ENCODE peak calls at places on chromosomes 12 and 14, in ten cellular contexts. One of them, this sample, is unnamed.
A peak's percentile ranks its signal among the peaks of the same experiment; 100 is the strongest.

GRCh38 chr12:104339663-104340062 is 36.1 kb downstream of the EID3 start:
- DNase-seq in CD8-positive, alpha-beta memory T cell: no peak
- DNase-seq in GM13976: no peak
- DNase-seq in activated naive CD8-positive, alpha-beta T cell treated with anti-CD3 and anti-CD28 coated beads, Interleukin-2, amount 50 U/mL, for 16 hours: no peak
- DNase-seq in hippocampal formation: no peak
- DNase-seq in mucosa of descending colon: no peak
- DNase-seq in A549: no peak
- DNase-seq in retina: no peak
- DNase-seq in iPS-NIHi11: no peak
- DNase-seq in Peyer's patch: no peak
- DNase-seq in this sample: no peak

GRCh38 chr14:100645200-100645985 is 58.2 kb upstream of the BEGAIN start:
- DNase-seq in CD8-positive, alpha-beta memory T cell: peak; percentile 87
- DNase-seq in A549: peak; percentile 93
- DNase-seq in hippocampal formation: peak; percentile 76
- DNase-seq in Peyer's patch: peak; percentile 73
- DNase-seq in iPS-NIHi11: peak; percentile 92
- DNase-seq in activated naive CD8-positive, alpha-beta T cell treated with anti-CD3 and anti-CD28 coated beads, Interleukin-2, amount 50 U/mL, for 16 hours: peak; percentile 75
- DNase-seq in mucosa of descending colon: peak; percentile 99
- DNase-seq in retina: peak; percentile 89
- DNase-seq in GM13976: peak; percentile 87
- DNase-seq in this sample: peak; percentile 94

GRCh38 chr12:131091976-131092691 is 138.4 kb downstream of the ADGRD1 start:
- DNase-seq in iPS-NIHi11: no peak
- DNase-seq in A549: no peak
- DNase-seq in retina: no peak
- DNase-seq in mucosa of descending colon: no peak
- DNase-seq in activated naive CD8-positive, alpha-beta T cell treated with anti-CD3 and anti-CD28 coated beads, Interleukin-2, amount 50 U/mL, for 16 hours: no peak
- DNase-seq in Peyer's patch: peak; percentile 8
- DNase-seq in GM13976: no peak
- DNase-seq in CD8-positive, alpha-beta memory T cell: peak; percentile 14
- DNase-seq in hippocampal formation: no peak
- DNase-seq in this sample: peak; percentile 10

GRCh38 chr12:14307004-14307403 is 58.5 kb upstream of the ATF7IP start:
- DNase-seq in GM13976: no peak
- DNase-seq in iPS-NIHi11: no peak
- DNase-seq in activated naive CD8-positive, alpha-beta T cell treated with anti-CD3 and anti-CD28 coated beads, Interleukin-2, amount 50 U/mL, for 16 hours: no peak
- DNase-seq in Peyer's patch: no peak
- DNase-seq in A549: no peak
- DNase-seq in CD8-positive, alpha-beta memory T cell: no peak
- DNase-seq in retina: no peak
- DNase-seq in hippocampal formation: no peak
- DNase-seq in mucosa of descending colon: no peak
- DNase-seq in this sample: no peak

GRCh38 chr14:89417469-89418225 is 614 bp upstream of the FOXN3 start:
- DNase-seq in iPS-NIHi11: peak; percentile 22
- DNase-seq in retina: peak; percentile 80
- DNase-seq in mucosa of descending colon: peak; percentile 67
- DNase-seq in A549: peak; percentile 61
- DNase-seq in activated naive CD8-positive, alpha-beta T cell treated with anti-CD3 and anti-CD28 coated beads, Interleukin-2, amount 50 U/mL, for 16 hours: peak; percentile 26
- DNase-seq in CD8-positive, alpha-beta memory T cell: peak; percentile 76
- DNase-seq in hippocampal formation: peak; percentile 52
- DNase-seq in GM13976: peak; percentile 63
- DNase-seq in Peyer's patch: peak; percentile 74
- DNase-seq in this sample: peak; percentile 58

GRCh38 chr14:59356298-59356697 is 108.9 kb downstream of the GPR135 start:
- DNase-seq in CD8-positive, alpha-beta memory T cell: no peak
- DNase-seq in retina: no peak
- DNase-seq in hippocampal formation: no peak
- DNase-seq in A549: no peak
- DNase-seq in mucosa of descending colon: no peak
- DNase-seq in activated naive CD8-positive, alpha-beta T cell treated with anti-CD3 and anti-CD28 coated beads, Interleukin-2, amount 50 U/mL, for 16 hours: no peak
- DNase-seq in Peyer's patch: no peak
- DNase-seq in GM13976: no peak
- DNase-seq in iPS-NIHi11: no peak
- DNase-seq in this sample: no peak

GRCh38 chr14:36504805-36505192 is 15.2 kb downstream of the NKX2-1 start:
- DNase-seq in activated naive CD8-positive, alpha-beta T cell treated with anti-CD3 and anti-CD28 coated beads, Interleukin-2, amount 50 U/mL, for 16 hours: no peak
- DNase-seq in retina: peak; percentile 63
- DNase-seq in mucosa of descending colon: no peak
- DNase-seq in GM13976: peak; percentile 16
- DNase-seq in A549: no peak
- DNase-seq in hippocampal formation: no peak
- DNase-seq in iPS-NIHi11: peak; percentile 28
- DNase-seq in Peyer's patch: no peak
- DNase-seq in CD8-positive, alpha-beta memory T cell: no peak
- DNase-seq in this sample: no peak

GRCh38 chr14:43449291-43449690 is 1057.8 kb downstream of the FSCB start:
- DNase-seq in GM13976: no peak
- DNase-seq in retina: no peak
- DNase-seq in A549: no peak
- DNase-seq in iPS-NIHi11: no peak
- DNase-seq in mucosa of descending colon: no peak
- DNase-seq in Peyer's patch: no peak
- DNase-seq in activated naive CD8-positive, alpha-beta T cell treated with anti-CD3 and anti-CD28 coated beads, Interleukin-2, amount 50 U/mL, for 16 hours: no peak
- DNase-seq in CD8-positive, alpha-beta memory T cell: no peak
- DNase-seq in hippocampal formation: no peak
- DNase-seq in this sample: no peak

GRCh38 chr14:89041245-89041585 is 216.8 kb downstream of the TTC8 start:
- DNase-seq in retina: no peak
- DNase-seq in hippocampal formation: no peak
- DNase-seq in A549: no peak
- DNase-seq in mucosa of descending colon: peak; percentile 54
- DNase-seq in GM13976: no peak
- DNase-seq in activated naive CD8-positive, alpha-beta T cell treated with anti-CD3 and anti-CD28 coated beads, Interleukin-2, amount 50 U/mL, for 16 hours: no peak
- DNase-seq in Peyer's patch: no peak
- DNase-seq in CD8-positive, alpha-beta memory T cell: no peak
- DNase-seq in iPS-NIHi11: no peak
- DNase-seq in this sample: no peak

GRCh38 chr14:104030958-104031357 is 54.5 kb upstream of the ASPG start:
- DNase-seq in Peyer's patch: no peak
- DNase-seq in CD8-positive, alpha-beta memory T cell: no peak
- DNase-seq in A549: no peak
- DNase-seq in activated naive CD8-positive, alpha-beta T cell treated with anti-CD3 and anti-CD28 coated beads, Interleukin-2, amount 50 U/mL, for 16 hours: no peak
- DNase-seq in GM13976: no peak
- DNase-seq in retina: no peak
- DNase-seq in hippocampal formation: no peak
- DNase-seq in iPS-NIHi11: no peak
- DNase-seq in mucosa of descending colon: no peak
- DNase-seq in this sample: no peak

GRCh38 chr12:54066408-54066807 is 12.8 kb downstream of the HOXC4 start:
- DNase-seq in iPS-NIHi11: no peak
- DNase-seq in A549: no peak
- DNase-seq in retina: no peak
- DNase-seq in activated naive CD8-positive, alpha-beta T cell treated with anti-CD3 and anti-CD28 coated beads, Interleukin-2, amount 50 U/mL, for 16 hours: no peak
- DNase-seq in mucosa of descending colon: no peak
- DNase-seq in hippocampal formation: no peak
- DNase-seq in Peyer's patch: no peak
- DNase-seq in GM13976: no peak
- DNase-seq in CD8-positive, alpha-beta memory T cell: no peak
- DNase-seq in this sample: no peak

GRCh38 chr12:128043317-128043716 is 223.7 kb upstream of the TMEM132C start:
- DNase-seq in A549: no peak
- DNase-seq in mucosa of descending colon: no peak
- DNase-seq in retina: no peak
- DNase-seq in hippocampal formation: no peak
- DNase-seq in iPS-NIHi11: no peak
- DNase-seq in GM13976: no peak
- DNase-seq in activated naive CD8-positive, alpha-beta T cell treated with anti-CD3 and anti-CD28 coated beads, Interleukin-2, amount 50 U/mL, for 16 hours: no peak
- DNase-seq in CD8-positive, alpha-beta memory T cell: no peak
- DNase-seq in Peyer's patch: no peak
- DNase-seq in this sample: no peak

GRCh38 chr14:68651652-68652432 is 141.0 kb downstream of the ZFP36L1 start:
- DNase-seq in hippocampal formation: no peak
- DNase-seq in mucosa of descending colon: peak; percentile 17
- DNase-seq in Peyer's patch: no peak
- DNase-seq in A549: no peak
- DNase-seq in iPS-NIHi11: no peak
- DNase-seq in GM13976: no peak
- DNase-seq in CD8-positive, alpha-beta memory T cell: no peak
- DNase-seq in retina: no peak
- DNase-seq in activated naive CD8-positive, alpha-beta T cell treated with anti-CD3 and anti-CD28 coated beads, Interleukin-2, amount 50 U/mL, for 16 hours: no peak
- DNase-seq in this sample: no peak

GRCh38 chr12:71456316-71456715 is 16.7 kb downstream of the LGR5 start:
- DNase-seq in activated naive CD8-positive, alpha-beta T cell treated with anti-CD3 and anti-CD28 coated beads, Interleukin-2, amount 50 U/mL, for 16 hours: no peak
- DNase-seq in retina: peak; percentile 88
- DNase-seq in iPS-NIHi11: peak; percentile 30
- DNase-seq in GM13976: no peak
- DNase-seq in CD8-positive, alpha-beta memory T cell: no peak
- DNase-seq in hippocampal formation: no peak
- DNase-seq in A549: no peak
- DNase-seq in Peyer's patch: no peak
- DNase-seq in mucosa of descending colon: no peak
- DNase-seq in this sample: no peak

GRCh38 chr14:97120204-97121120 is 323.3 kb downstream of the VRK1 start:
- DNase-seq in CD8-positive, alpha-beta memory T cell: peak; percentile 73
- DNase-seq in retina: peak; percentile 13
- DNase-seq in mucosa of descending colon: peak; percentile 6
- DNase-seq in iPS-NIHi11: no peak
- DNase-seq in hippocampal formation: no peak
- DNase-seq in activated naive CD8-positive, alpha-beta T cell treated with anti-CD3 and anti-CD28 coated beads, Interleukin-2, amount 50 U/mL, for 16 hours: peak; percentile 35
- DNase-seq in A549: no peak
- DNase-seq in Peyer's patch: peak; percentile 29
- DNase-seq in GM13976: no peak
- DNase-seq in this sample: no peak

GRCh38 chr12:100717733-100718067 is 76.9 kb upstream of the ANO4 start:
- DNase-seq in A549: no peak
- DNase-seq in Peyer's patch: no peak
- DNase-seq in retina: no peak
- DNase-seq in GM13976: no peak
- DNase-seq in iPS-NIHi11: peak; percentile 16
- DNase-seq in activated naive CD8-positive, alpha-beta T cell treated with anti-CD3 and anti-CD28 coated beads, Interleukin-2, amount 50 U/mL, for 16 hours: no peak
- DNase-seq in CD8-positive, alpha-beta memory T cell: no peak
- DNase-seq in hippocampal formation: no peak
- DNase-seq in mucosa of descending colon: no peak
- DNase-seq in this sample: peak; percentile 21

GRCh38 chr12:57236925-57237652 is 7.6 kb downstream of the SHMT2 start:
- DNase-seq in Peyer's patch: no peak
- DNase-seq in iPS-NIHi11: no peak
- DNase-seq in mucosa of descending colon: no peak
- DNase-seq in hippocampal formation: no peak
- DNase-seq in A549: no peak
- DNase-seq in retina: peak; percentile 39
- DNase-seq in activated naive CD8-positive, alpha-beta T cell treated with anti-CD3 and anti-CD28 coated beads, Interleukin-2, amount 50 U/mL, for 16 hours: no peak
- DNase-seq in GM13976: no peak
- DNase-seq in CD8-positive, alpha-beta memory T cell: no peak
- DNase-seq in this sample: no peak

GRCh38 chr12:52837341-52837741 is 3.2 kb upstream of the KRT79 start:
- DNase-seq in iPS-NIHi11: no peak
- DNase-seq in A549: peak; percentile 49
- DNase-seq in GM13976: no peak
- DNase-seq in hippocampal formation: no peak
- DNase-seq in CD8-positive, alpha-beta memory T cell: no peak
- DNase-seq in Peyer's patch: no peak
- DNase-seq in retina: no peak
- DNase-seq in activated naive CD8-positive, alpha-beta T cell treated with anti-CD3 and anti-CD28 coated beads, Interleukin-2, amount 50 U/mL, for 16 hours: no peak
- DNase-seq in mucosa of descending colon: no peak
- DNase-seq in this sample: no peak

GRCh38 chr14:24845851-24846250 is 204.1 kb downstream of the STXBP6 start:
- DNase-seq in retina: no peak
- DNase-seq in GM13976: no peak
- DNase-seq in mucosa of descending colon: no peak
- DNase-seq in A549: no peak
- DNase-seq in hippocampal formation: no peak
- DNase-seq in activated naive CD8-positive, alpha-beta T cell treated with anti-CD3 and anti-CD28 coated beads, Interleukin-2, amount 50 U/mL, for 16 hours: no peak
- DNase-seq in Peyer's patch: no peak
- DNase-seq in CD8-positive, alpha-beta memory T cell: no peak
- DNase-seq in iPS-NIHi11: no peak
- DNase-seq in this sample: no peak

GRCh38 chr12:51748235-51748634 is 100.3 kb downstream of the FIGNL2 start:
- DNase-seq in activated naive CD8-positive, alpha-beta T cell treated with anti-CD3 and anti-CD28 coated beads, Interleukin-2, amount 50 U/mL, for 16 hours: no peak
- DNase-seq in CD8-positive, alpha-beta memory T cell: no peak
- DNase-seq in GM13976: no peak
- DNase-seq in A549: no peak
- DNase-seq in mucosa of descending colon: peak; percentile 33
- DNase-seq in Peyer's patch: no peak
- DNase-seq in retina: no peak
- DNase-seq in iPS-NIHi11: no peak
- DNase-seq in hippocampal formation: no peak
- DNase-seq in this sample: no peak

GRCh38 chr12:76329163-76329562 is 19.1 kb downstream of the BBS10 start:
- DNase-seq in Peyer's patch: no peak
- DNase-seq in activated naive CD8-positive, alpha-beta T cell treated with anti-CD3 and anti-CD28 coated beads, Interleukin-2, amount 50 U/mL, for 16 hours: no peak
- DNase-seq in retina: no peak
- DNase-seq in mucosa of descending colon: no peak
- DNase-seq in GM13976: no peak
- DNase-seq in iPS-NIHi11: peak; percentile 5
- DNase-seq in CD8-positive, alpha-beta memory T cell: no peak
- DNase-seq in hippocampal formation: no peak
- DNase-seq in A549: peak; percentile 28
- DNase-seq in this sample: no peak

GRCh38 chr12:31226639-31227038 is 99.3 kb downstream of the SINHCAF start:
- DNase-seq in Peyer's patch: no peak
- DNase-seq in A549: no peak
- DNase-seq in retina: peak; percentile 51
- DNase-seq in CD8-positive, alpha-beta memory T cell: no peak
- DNase-seq in activated naive CD8-positive, alpha-beta T cell treated with anti-CD3 and anti-CD28 coated beads, Interleukin-2, amount 50 U/mL, for 16 hours: no peak
- DNase-seq in mucosa of descending colon: no peak
- DNase-seq in hippocampal formation: peak; percentile 8
- DNase-seq in iPS-NIHi11: no peak
- DNase-seq in GM13976: no peak
- DNase-seq in this sample: peak; percentile 61

GRCh38 chr14:55684956-55685584 is 105.1 kb downstream of the KTN1 start:
- DNase-seq in hippocampal formation: no peak
- DNase-seq in A549: no peak
- DNase-seq in mucosa of descending colon: no peak
- DNase-seq in retina: no peak
- DNase-seq in GM13976: no peak
- DNase-seq in iPS-NIHi11: no peak
- DNase-seq in Peyer's patch: no peak
- DNase-seq in activated naive CD8-positive, alpha-beta T cell treated with anti-CD3 and anti-CD28 coated beads, Interleukin-2, amount 50 U/mL, for 16 hours: no peak
- DNase-seq in CD8-positive, alpha-beta memory T cell: no peak
- DNase-seq in this sample: no peak

GRCh38 chr12:95648990-95649791 is 97.9 kb upstream of the USP44 start:
- DNase-seq in hippocampal formation: no peak
- DNase-seq in GM13976: no peak
- DNase-seq in mucosa of descending colon: peak; percentile 53
- DNase-seq in CD8-positive, alpha-beta memory T cell: no peak
- DNase-seq in retina: no peak
- DNase-seq in Peyer's patch: no peak
- DNase-seq in iPS-NIHi11: no peak
- DNase-seq in activated naive CD8-positive, alpha-beta T cell treated with anti-CD3 and anti-CD28 coated beads, Interleukin-2, amount 50 U/mL, for 16 hours: no peak
- DNase-seq in A549: peak; percentile 76
- DNase-seq in this sample: no peak

GRCh38 chr14:86961106-86961716 is 1031.8 kb downstream of the GALC start:
- DNase-seq in iPS-NIHi11: peak; percentile 19
- DNase-seq in mucosa of descending colon: no peak
- DNase-seq in CD8-positive, alpha-beta memory T cell: no peak
- DNase-seq in GM13976: no peak
- DNase-seq in A549: no peak
- DNase-seq in activated naive CD8-positive, alpha-beta T cell treated with anti-CD3 and anti-CD28 coated beads, Interleukin-2, amount 50 U/mL, for 16 hours: no peak
- DNase-seq in hippocampal formation: no peak
- DNase-seq in retina: no peak
- DNase-seq in Peyer's patch: no peak
- DNase-seq in this sample: no peak

GRCh38 chr12:49188916-49189367 is at the start of gene TUBA1A:
- DNase-seq in mucosa of descending colon: peak; percentile 85
- DNase-seq in A549: peak; percentile 95
- DNase-seq in CD8-positive, alpha-beta memory T cell: peak; percentile 99
- DNase-seq in GM13976: peak; percentile 93
- DNase-seq in iPS-NIHi11: peak; percentile 94
- DNase-seq in retina: peak; percentile 95
- DNase-seq in hippocampal formation: peak; percentile 97
- DNase-seq in activated naive CD8-positive, alpha-beta T cell treated with anti-CD3 and anti-CD28 coated beads, Interleukin-2, amount 50 U/mL, for 16 hours: peak; percentile 79
- DNase-seq in Peyer's patch: peak; percentile 98
- DNase-seq in this sample: peak; percentile 91

GRCh38 chr14:90810808-90811207 is 5.4 kb downstream of the TTC7B start:
- DNase-seq in GM13976: no peak
- DNase-seq in CD8-positive, alpha-beta memory T cell: no peak
- DNase-seq in iPS-NIHi11: no peak
- DNase-seq in retina: no peak
- DNase-seq in hippocampal formation: no peak
- DNase-seq in A549: no peak
- DNase-seq in mucosa of descending colon: no peak
- DNase-seq in Peyer's patch: no peak
- DNase-seq in activated naive CD8-positive, alpha-beta T cell treated with anti-CD3 and anti-CD28 coated beads, Interleukin-2, amount 50 U/mL, for 16 hours: no peak
- DNase-seq in this sample: no peak

GRCh38 chr12:10031771-10032175 is 1.3 kb downstream of the CLEC9A start:
- DNase-seq in iPS-NIHi11: peak; percentile 17
- DNase-seq in hippocampal formation: no peak
- DNase-seq in CD8-positive, alpha-beta memory T cell: no peak
- DNase-seq in Peyer's patch: no peak
- DNase-seq in GM13976: no peak
- DNase-seq in retina: no peak
- DNase-seq in mucosa of descending colon: no peak
- DNase-seq in activated naive CD8-positive, alpha-beta T cell treated with anti-CD3 and anti-CD28 coated beads, Interleukin-2, amount 50 U/mL, for 16 hours: no peak
- DNase-seq in A549: no peak
- DNase-seq in this sample: no peak

This sample was measured in glutamatergic neuron.